ENCODE peak calls at places on chromosomes 12 and 14, in ten cellular contexts. F is ELR; K is G401; O is activated naive CD4-positive, alpha-beta T cell treated with anti-CD3 and anti-CD28 coated beads, Interleukin-2, amount 10 ng/mL, durations not matched to agents 7 days and 5 days; T is SW 1271; L is NCI-H774; D is pancreas; V is AG04450; N is left cardiac atrium; X is C1 segment of cervical spinal cord. Q is an unnamed sample.

GRCh38 chr12:100404769-100405407 is 48.0 kb downstream of the SLC17A8 start:
- DNase-seq in F (peak), N (no peak), O (peak), K (peak), V (no peak), X (no peak), L (no peak), D (peak), T (peak), Q (peak)

GRCh38 chr14:66009104-66009503 is 477.1 kb upstream of the CCDC196 start:
- DNase-seq in N (no peak), V (no peak), L (no peak), D (no peak), O (no peak), K (no peak), T (no peak), F (peak), X (no peak), Q (no peak)

GRCh38 chr14:95173518-95173917 is 16.2 kb upstream of the DICER1 start:
- DNase-seq in X (no peak), T (no peak), K (no peak), L (no peak), V (no peak), F (no peak), N (no peak), O (no peak), D (no peak), Q (no peak)

GRCh38 chr14:54840336-54840735 is 62.3 kb downstream of the GCH1 start:
- DNase-seq in D (no peak), K (no peak), F (no peak), X (no peak), N (no peak), V (no peak), L (no peak), T (no peak), O (no peak), Q (no peak)

GRCh38 chr12:71161575-71161974 is 3.8 kb upstream of the TSPAN8 start:
- DNase-seq in T (no peak), N (no peak), D (no peak), F (no peak), K (no peak), O (no peak), V (no peak), X (no peak), L (no peak), Q (no peak)

GRCh38 chr14:34857689-34858449 is 17.3 kb downstream of the BAZ1A start:
- DNase-seq in V (no peak), D (no peak), X (no peak), F (no peak), N (no peak), T (no peak), K (no peak), O (peak), L (no peak), Q (no peak)

GRCh38 chr12:3247596-3248270 is 170.6 kb downstream of the TSPAN9 start:
- DNase-seq in O (no peak), V (no peak), T (no peak), N (no peak), K (peak), F (no peak), L (no peak), D (no peak), X (no peak), Q (no peak)

GRCh38 chr12:50689437-50689836 is 74.5 kb upstream of the ATF1 start:
- DNase-seq in L (no peak), K (no peak), O (no peak), D (no peak), V (no peak), X (no peak), N (no peak), T (no peak), F (no peak), Q (no peak)

GRCh38 chr12:46456356-46457334 is 84.1 kb upstream of the SLC38A2 start:
- DNase-seq in D (no peak), X (no peak), K (no peak), N (no peak), O (no peak), V (no peak), F (no peak), L (no peak), T (no peak), Q (no peak)

GRCh38 chr14:93859957-93860356 is 67.2 kb upstream of the FAM181A start:
- DNase-seq in V (no peak), X (no peak), O (no peak), N (no peak), F (no peak), K (peak), D (no peak), L (no peak), T (no peak), Q (no peak)

GRCh38 chr12:131940121-131940520 is 9.6 kb upstream of the EP400 start:
- DNase-seq in V (no peak), X (no peak), N (peak), K (no peak), F (no peak), D (no peak), T (no peak), L (no peak), O (no peak), Q (no peak)

GRCh38 chr12:47889040-47889439 is 15.8 kb downstream of the VDR start:
- DNase-seq in X (no peak), F (peak), K (no peak), T (no peak), L (no peak), O (peak), V (no peak), N (no peak), D (no peak), Q (no peak)

GRCh38 chr12:40286583-40286982 is 61.8 kb downstream of the LRRK2 start:
- DNase-seq in L (no peak), D (no peak), T (no peak), V (no peak), K (no peak), X (no peak), N (no peak), F (no peak), O (no peak), Q (no peak)

GRCh38 chr12:93777249-93777648 is 100.1 kb downstream of the CRADD start:
- DNase-seq in O (no peak), T (peak), K (peak), X (no peak), N (no peak), L (no peak), D (no peak), F (peak), V (no peak), Q (no peak)

GRCh38 chr14:64671591-64671990 is 32.6 kb upstream of the PLEKHG3 start:
- DNase-seq in T (peak), X (peak), N (no peak), O (no peak), V (peak), F (peak), L (peak), D (no peak), K (peak), Q (no peak)

GRCh38 chr14:51716610-51717009 is 64.9 kb downstream of the FRMD6 start:
- DNase-seq in T (no peak), L (no peak), K (no peak), F (peak), O (no peak), D (no peak), N (no peak), X (no peak), V (no peak), Q (no peak)

GRCh38 chr12:32501835-32502333 is 102.5 kb downstream of the FGD4 start:
- DNase-seq in K (peak), D (peak), V (peak), F (peak), X (peak), T (no peak), O (no peak), L (peak), N (no peak), Q (no peak)

GRCh38 chr14:54776361-54777001 is 126.1 kb downstream of the GCH1 start:
- DNase-seq in X (no peak), K (no peak), D (no peak), F (peak), N (peak), V (peak), O (peak), T (no peak), L (no peak), Q (no peak)

GRCh38 chr12:28026701-28027100 is 54.2 kb upstream of the PTHLH start:
- DNase-seq in T (no peak), L (no peak), D (no peak), X (no peak), K (no peak), V (no peak), F (peak), N (no peak), O (no peak), Q (no peak)

GRCh38 chr12:113479578-113480335 is 8.1 kb upstream of the LHX5 start:
- DNase-seq in L (no peak), K (no peak), O (peak), N (no peak), F (peak), X (no peak), V (no peak), T (no peak), D (peak), Q (no peak)

GRCh38 chr12:112303004-112303403 is 79.2 kb downstream of the HECTD4 start:
- DNase-seq in F (peak), T (peak), L (no peak), D (no peak), X (no peak), N (no peak), V (peak), K (no peak), O (peak), Q (no peak)

GRCh38 chr12:95974358-95974757 is 21.8 kb downstream of the HAL start:
- DNase-seq in F (no peak), O (no peak), D (no peak), L (no peak), N (no peak), V (no peak), X (no peak), T (no peak), K (no peak), Q (no peak)

GRCh38 chr14:101541063-101541462 is 20.2 kb upstream of the DIO3 start:
- DNase-seq in X (no peak), K (no peak), D (no peak), N (no peak), L (no peak), V (no peak), F (no peak), O (no peak), T (no peak), Q (no peak)

GRCh38 chr14:85607571-85608219 is 77.8 kb downstream of the FLRT2 start:
- DNase-seq in V (peak), F (peak), N (no peak), D (no peak), T (peak), X (no peak), O (no peak), L (no peak), K (no peak), Q (no peak)

GRCh38 chr14:68941820-68942219 is 37.3 kb downstream of the ACTN1 start:
- DNase-seq in L (no peak), T (peak), O (no peak), F (peak), X (no peak), V (peak), N (peak), K (no peak), D (peak), Q (no peak)

GRCh38 chr14:57209561-57209960 is 59.1 kb downstream of the EXOC5 start:
- DNase-seq in D (no peak), V (peak), F (peak), N (no peak), K (no peak), T (peak), X (no peak), O (no peak), L (no peak), Q (no peak)

GRCh38 chr12:68207276-68207675 is 18.3 kb downstream of the IL26 start:
- DNase-seq in D (no peak), V (no peak), T (no peak), N (no peak), F (no peak), L (peak), X (no peak), O (no peak), K (no peak), Q (no peak)

GRCh38 chr12:131783915-131784541 is 44.2 kb upstream of the MMP17 start:
- DNase-seq in X (no peak), K (no peak), D (no peak), T (peak), L (no peak), O (no peak), F (peak), N (no peak), V (peak), Q (no peak)

GRCh38 chr12:47509398-47509851 is 196.4 kb downstream of the RPAP3 start:
- DNase-seq in K (no peak), L (no peak), F (peak), T (no peak), N (no peak), D (no peak), O (no peak), V (peak), X (no peak), Q (no peak)

GRCh38 chr12:68578765-68579164 is 31.9 kb upstream of the RAP1B start:
- DNase-seq in L (no peak), D (no peak), O (no peak), K (no peak), V (no peak), T (no peak), N (no peak), X (no peak), F (no peak), Q (no peak)

GRCh38 chr12:89126712-89127111 is 225.6 kb downstream of the DUSP6 start:
- DNase-seq in X (no peak), L (no peak), D (no peak), O (no peak), F (no peak), K (no peak), V (no peak), N (no peak), T (no peak), Q (no peak)

GRCh38 chr12:124588689-124589318 is 21.4 kb upstream of the NCOR2 start:
- DNase-seq in D (no peak), V (no peak), L (no peak), O (no peak), X (peak), K (peak), T (no peak), N (peak), F (peak), Q (no peak)

GRCh38 chr12:127594351-127594970 is 672.5 kb upstream of the TMEM132C start:
- DNase-seq in F (no peak), N (no peak), V (no peak), D (no peak), L (no peak), O (no peak), X (no peak), T (no peak), K (no peak), Q (no peak)

GRCh38 chr12:67362526-67362925 is 93.4 kb downstream of the CAND1 start:
- DNase-seq in N (no peak), F (no peak), T (no peak), X (no peak), L (no peak), V (no peak), D (no peak), O (no peak), K (no peak), Q (no peak)

GRCh38 chr12:118357327-118358007 is 15.2 kb downstream of the TAOK3 start:
- DNase-seq in K (no peak), T (peak), L (no peak), N (no peak), V (no peak), O (peak), D (no peak), F (peak), X (peak), Q (no peak)

GRCh38 chr14:54730156-54730961 is 163.4 kb downstream of the SAMD4A start:
- DNase-seq in K (no peak), X (no peak), V (no peak), O (peak), T (no peak), L (no peak), N (no peak), F (peak), D (no peak), Q (no peak)

GRCh38 chr12:74259199-74259598 is 278.4 kb upstream of the ATXN7L3B start:
- DNase-seq in F (no peak), X (no peak), N (no peak), L (no peak), D (no peak), O (no peak), K (no peak), T (no peak), V (no peak), Q (no peak)

GRCh38 chr12:2097617-2098016 is 44.8 kb downstream of the CACNA1C start:
- DNase-seq in F (no peak), T (no peak), V (no peak), X (no peak), N (no peak), K (no peak), O (no peak), D (no peak), L (no peak), Q (no peak)

GRCh38 chr12:88781909-88782308 is 201.6 kb upstream of the KITLG start:
- DNase-seq in X (no peak), V (no peak), F (peak), L (no peak), O (no peak), D (no peak), K (no peak), T (no peak), N (no peak), Q (no peak)

GRCh38 chr14:103594265-103594664 is 31.5 kb downstream of the COA8 start:
- DNase-seq in X (peak), L (peak), T (no peak), F (peak), D (peak), N (peak), V (no peak), O (no peak), K (peak), Q (peak)